ENCODE peak calls at places on chromosomes 3 and 15, in six cellular contexts. N is heart left ventricle, Y is BJ, V is NCI-H1105 treated with DMSO at 0.1 percent for 48 hours, S is GM12891, L is T1000. B is an unnamed sample.

GRCh38 chr15:78457101-78457500 is 19.1 kb downstream of the IREB2 start:
- DNase-seq in N (no peak), Y (peak), V (peak), S (no peak), L (no peak), B (no peak)

GRCh38 chr3:172659246-172660002 is 51.4 kb downstream of the NCEH1 start:
- DNase-seq in N (no peak), Y (no peak), V (no peak), S (no peak), L (no peak), B (no peak)

GRCh38 chr3:50211930-50212329 is 6.9 kb downstream of the SLC38A3 start:
- DNase-seq in N (no peak), Y (no peak), V (no peak), S (no peak), L (no peak), B (no peak)

GRCh38 chr3:41688595-41689380 is 273.1 kb downstream of the ULK4 start:
- DNase-seq in N (no peak), Y (no peak), V (no peak), S (no peak), L (no peak), B (no peak)

GRCh38 chr15:92449476-92449875 is 55.8 kb downstream of the ST8SIA2 start:
- DNase-seq in N (no peak), Y (no peak), V (no peak), S (no peak), L (no peak), B (no peak)

GRCh38 chr3:179068779-179069530 is 2.7 kb downstream of the ZMAT3 start:
- DNase-seq in N (no peak), Y (no peak), V (peak), S (no peak), L (no peak), B (no peak)

GRCh38 chr15:39598186-39598850 is 17.4 kb downstream of the THBS1 start:
- DNase-seq in N (no peak), Y (peak), V (no peak), S (no peak), L (no peak), B (peak)

GRCh38 chr3:2837893-2838292 is 272.3 kb downstream of the IL5RA start:
- DNase-seq in N (no peak), Y (no peak), V (no peak), S (no peak), L (no peak), B (no peak)

GRCh38 chr15:66638377-66638776 is 63.7 kb upstream of the SMAD6 start:
- DNase-seq in N (no peak), Y (no peak), V (no peak), S (no peak), L (no peak), B (no peak)

GRCh38 chr3:150451329-150452084 is 43.4 kb downstream of the TSC22D2 start:
- DNase-seq in N (no peak), Y (no peak), V (no peak), S (no peak), L (no peak), B (no peak)

GRCh38 chr3:12462159-12462962 is 21.9 kb upstream of the TSEN2 start:
- DNase-seq in N (no peak), Y (no peak), V (no peak), S (no peak), L (no peak), B (no peak)

GRCh38 chr15:68347392-68347791 is 69.8 kb downstream of the FEM1B start:
- DNase-seq in N (no peak), Y (peak), V (no peak), S (no peak), L (peak), B (no peak)

GRCh38 chr3:39427506-39427905 is 21.0 kb downstream of the RPSA start:
- DNase-seq in N (no peak), Y (no peak), V (no peak), S (no peak), L (no peak), B (no peak)

GRCh38 chr3:56347219-56347871 is 120.9 kb downstream of the ERC2 start:
- DNase-seq in N (peak), Y (no peak), V (no peak), S (no peak), L (no peak), B (no peak)

GRCh38 chr15:52733696-52734255 is 54.6 kb upstream of the ATOSA start:
- DNase-seq in N (peak), Y (no peak), V (no peak), S (no peak), L (peak), B (no peak)

GRCh38 chr3:190089711-190090110 is 31.0 kb downstream of the P3H2 start:
- DNase-seq in N (no peak), Y (no peak), V (no peak), S (no peak), L (no peak), B (no peak)

GRCh38 chr15:27681038-27681437 is 418.1 kb downstream of the OCA2 start:
- DNase-seq in N (no peak), Y (no peak), V (no peak), S (no peak), L (no peak), B (no peak)

GRCh38 chr15:71506946-71507345 is 303.4 kb upstream of the NR2E3 start:
- DNase-seq in N (no peak), Y (no peak), V (no peak), S (no peak), L (no peak), B (no peak)

GRCh38 chr3:52310861-52311566 is 5.1 kb upstream of the DNAH1 start:
- DNase-seq in N (no peak), Y (no peak), V (no peak), S (peak), L (no peak), B (no peak)

GRCh38 chr3:182568206-182568605 is 225.1 kb upstream of the ATP11B start:
- DNase-seq in N (no peak), Y (no peak), V (peak), S (no peak), L (no peak), B (no peak)

GRCh38 chr3:110933786-110934415 is 137.7 kb upstream of the NECTIN3 start:
- DNase-seq in N (no peak), Y (peak), V (no peak), S (no peak), L (no peak), B (no peak)

GRCh38 chr3:133384331-133385027 is 15.4 kb upstream of the BFSP2 start:
- DNase-seq in N (peak), Y (no peak), V (peak), S (peak), L (no peak), B (no peak)

GRCh38 chr15:25710184-25710583 is 152.9 kb downstream of the ATP10A start:
- DNase-seq in N (peak), Y (no peak), V (no peak), S (peak), L (no peak), B (no peak)

GRCh38 chr15:75350601-75351331 is 3.9 kb downstream of the NEIL1 start:
- DNase-seq in N (no peak), Y (no peak), V (no peak), S (no peak), L (no peak), B (no peak)

GRCh38 chr3:5058463-5058862 is 63.6 kb upstream of the ARL8B start:
- DNase-seq in N (no peak), Y (peak), V (no peak), S (no peak), L (no peak), B (no peak)

GRCh38 chr15:31304736-31305365 is 21.8 kb upstream of the KLF13 start:
- DNase-seq in N (no peak), Y (no peak), V (peak), S (no peak), L (no peak), B (no peak)

B was measured in keratinocyte.